ENCODE peak calls at places on chromosomes 4 and X, in five cellular contexts. B is endothelial cell of umbilical vein, W is IMR-90, U is ovary, M is endodermal cell. R is an unnamed sample.

GRCh38 chr4:157014621-157015591 is 43.3 kb upstream of the PDGFC start:
- DNase-seq in U (no peak), M (peak; percentile 55), W (peak; percentile 96), B (no peak), R (no peak)

GRCh38 chr4:156656911-156657310 is 314.7 kb downstream of the PDGFC start:
- DNase-seq in M (no peak), W (no peak), B (no peak), U (no peak), R (no peak)

GRCh38 chr4:139875456-139875855 is 209.8 kb downstream of the MGST2 start:
- DNase-seq in U (no peak), W (no peak), B (no peak), M (peak; percentile 79), R (no peak)

GRCh38 chr4:157217708-157218107 is 2.8 kb upstream of the GRIA2 start:
- DNase-seq in M (no peak), W (peak; percentile 13), B (peak; percentile 56), U (no peak), R (no peak)

GRCh38 chr4:63063765-63064164 is 1345.5 kb downstream of the TECRL start:
- DNase-seq in B (no peak), M (no peak), U (no peak), W (no peak), R (no peak)

GRCh38 chr4:158496030-158496741 is 25.5 kb upstream of the RXFP1 start:
- DNase-seq in M (peak; percentile 91), B (peak; percentile 57), U (no peak), W (no peak), R (no peak)

GRCh38 chr4:139643042-139643895 is 22.4 kb upstream of the MGST2 start:
- DNase-seq in U (no peak), W (no peak), B (no peak), M (peak; percentile 71), R (no peak)

GRCh38 chrX:29962061-29962460 is 253.3 kb upstream of the MAGEB2 start:
- DNase-seq in M (no peak), W (no peak), B (no peak), U (no peak), R (no peak)

GRCh38 chrX:150503898-150504219 is 64.6 kb upstream of the MTM1 start:
- DNase-seq in U (no peak), B (no peak), W (no peak), M (peak; percentile 45), R (no peak)

GRCh38 chr4:137576437-137576836 is 44.1 kb upstream of the PCDH18 start:
- DNase-seq in B (no peak), M (no peak), W (peak; percentile 4), U (no peak), R (no peak)

GRCh38 chrX:69387559-69388487 is 116.3 kb upstream of the NALF2 start:
- DNase-seq in W (peak; percentile 21), U (peak; percentile 64), B (peak; percentile 11), M (peak; percentile 93), R (no peak)

GRCh38 chrX:22746081-22746480 is 253.7 kb upstream of the DDX53 start:
- DNase-seq in U (no peak), M (no peak), B (no peak), W (no peak), R (no peak)

GRCh38 chr4:164261831-164262230 is 492.1 kb upstream of the SMIM31 start:
- DNase-seq in U (no peak), W (no peak), B (no peak), M (no peak), R (no peak)

GRCh38 chr4:89994176-89994873 is 99.7 kb downstream of the MMRN1 start:
- DNase-seq in U (no peak), W (no peak), B (no peak), M (no peak), R (no peak)

GRCh38 chr4:13601060-13601459 is 26.5 kb downstream of the BOD1L1 start:
- DNase-seq in M (no peak), B (no peak), W (no peak), U (no peak), R (no peak)

DNA sequence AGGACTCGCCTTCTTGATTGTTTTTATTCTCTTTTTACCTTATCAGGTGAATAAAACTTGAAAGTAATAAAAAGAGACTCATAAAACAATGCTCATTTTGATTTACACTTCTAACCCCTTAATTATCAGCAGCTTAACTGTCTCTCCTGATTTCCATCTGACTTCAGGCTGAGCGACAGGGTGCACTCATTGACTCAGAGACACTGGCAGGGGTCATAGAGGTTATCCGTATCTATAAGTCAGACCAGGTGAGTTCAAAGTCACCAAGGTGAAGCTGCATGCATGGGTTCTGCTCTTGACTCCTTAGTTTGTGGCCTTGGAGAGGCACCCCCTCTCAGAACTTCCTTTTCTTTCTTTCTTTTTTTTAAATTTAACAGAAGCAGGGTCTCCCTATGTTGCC is 116.4 kb upstream of the SLC34A2 start:
- DNase-seq in M (no peak), B (no peak), W (no peak), U (no peak), R (no peak)
- H3K4me1 ChIP-seq in M (no peaks in the 10 kb centered on the region), B (no peaks in the 10 kb centered on the region), W (no peaks in the 10 kb centered on the region), U (no peaks in the 10 kb centered on the region), R (no peaks in the 10 kb centered on the region)

GRCh38 chr4:152459326-152459725 is 76.6 kb downstream of the FBXW7 start:
- DNase-seq in B (no peak), U (no peak), M (no peak), W (no peak), R (no peak)

GRCh38 chr4:152462047-152462446 is 73.8 kb downstream of the FBXW7 start:
- DNase-seq in B (no peak), U (no peak), W (no peak), M (no peak), R (no peak)

GRCh38 chr4:152458801-152459302 is 77.0 kb downstream of the FBXW7 start:
- DNase-seq in M (no peak), B (no peak), U (no peak), W (peak; percentile 16), R (no peak)

GRCh38 chr4:152462715-152463114 is 73.2 kb downstream of the FBXW7 start:
- DNase-seq in M (no peak), W (peak; percentile 17), U (no peak), B (no peak), R (no peak)

GRCh38 chr4:152460488-152460887 is 75.4 kb downstream of the FBXW7 start:
- DNase-seq in M (no peak), U (no peak), B (no peak), W (peak; percentile 78), R (no peak)
- TF ChIP-seq CTCF in M (peak; percentile 28), U (no peak), B (no peak), W (peak; percentile 48), R (no peak)

GRCh38 chr4:108622022-108622421 is 1.6 kb downstream of the RPL34 start:
- DNase-seq in W (no peak), B (no peak), U (no peak), M (no peak), R (no peak)

GRCh38 chr4:108620933-108621905 is 843 bp downstream of the RPL34 start:
- DNase-seq in U (no peak), B (peak; percentile 36), W (peak; percentile 21), M (no peak), R (no peak)

GRCh38 chr4:108620101-108620932 is at the start of gene RPL34:
- DNase-seq in B (peak; percentile 99), U (peak; percentile 96), W (peak; percentile 99), M (peak; percentile 97), R (peak; percentile 96)

GRCh38 chr4:108624263-108625056 is 4.1 kb downstream of the RPL34 start:
- DNase-seq in M (no peak), W (no peak), U (no peak), B (no peak), R (no peak)

DNA sequence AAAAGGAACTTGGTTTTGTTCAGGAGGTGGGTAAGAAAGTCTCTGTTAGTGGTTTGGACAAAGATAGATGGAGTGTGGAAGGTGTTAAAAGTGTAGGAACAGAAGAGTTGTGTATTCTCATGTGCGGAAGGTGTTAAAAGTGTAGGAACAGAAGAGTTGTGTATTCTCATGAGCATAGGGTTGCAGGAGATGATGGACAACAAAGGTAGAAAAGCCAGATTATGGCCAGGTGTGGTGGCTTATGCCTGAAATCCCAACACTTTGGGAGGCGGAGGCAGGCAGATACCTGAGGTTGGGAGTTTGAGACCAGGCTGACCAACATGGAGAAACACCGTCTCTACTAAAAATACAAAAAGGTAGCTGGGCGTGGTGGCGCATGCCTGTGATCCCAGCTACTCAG is 2.5 kb downstream of the RPL34 start:
- DNase-seq in U (no peak), M (no peak), B (no peak), W (no peak), R (no peak)
- H3K4me3 ChIP-seq in U (no peak overlapping the region), M (peak overlapping the region; percentile 99), B (no peak overlapping the region), W (no peak overlapping the region), R (no peak overlapping the region)

GRCh38 chrX:42941671-42942070 is 163.7 kb upstream of the PPP1R2C start:
- DNase-seq in U (no peak), M (no peak), W (no peak), B (no peak), R (no peak)
- H3K4me1 ChIP-seq in U (no peaks in the 10 kb centered on the region), M (no peaks in the 10 kb centered on the region), W (no peaks in the 10 kb centered on the region), B (peaks cover under 1% of the 10 kb centered on the region), R (no peaks in the 10 kb centered on the region)